ENCODE peak calls at places on chromosomes 16 and 17, in five cellular contexts. One of them, this sample, is unnamed.
A peak's percentile ranks its signal among the peaks of the same experiment; 100 is the strongest.

GRCh38 chr16:4523686-4524085 is 14.9 kb downstream of the CDIP1 start:
- DNase-seq in cardiac muscle cell: no peak
- DNase-seq in stimulated activated CD4-positive, alpha-beta T cell treated with anti-CD3 and anti-CD28 coated beads, Interleukin-15, amount 100 ng/mL, for 1 hour: no peak
- DNase-seq in SW480: no peak
- DNase-seq in mucosa of gallbladder: no peak
- DNase-seq in this sample: no peak

GRCh38 chr16:19415461-19415860 is 2.2 kb upstream of the TMC5 start:
- DNase-seq in cardiac muscle cell: no peak
- DNase-seq in stimulated activated CD4-positive, alpha-beta T cell treated with anti-CD3 and anti-CD28 coated beads, Interleukin-15, amount 100 ng/mL, for 1 hour: no peak
- DNase-seq in SW480: no peak
- DNase-seq in mucosa of gallbladder: no peak
- DNase-seq in this sample: no peak

GRCh38 chr16:50988441-50988840 is 162.6 kb downstream of the SALL1 start:
- DNase-seq in cardiac muscle cell: no peak
- DNase-seq in stimulated activated CD4-positive, alpha-beta T cell treated with anti-CD3 and anti-CD28 coated beads, Interleukin-15, amount 100 ng/mL, for 1 hour: no peak
- DNase-seq in SW480: no peak
- DNase-seq in mucosa of gallbladder: no peak
- DNase-seq in this sample: no peak

GRCh38 chr17:59892251-59892848 is 393 bp downstream of the TUBD1 start:
- DNase-seq in cardiac muscle cell: no peak
- DNase-seq in stimulated activated CD4-positive, alpha-beta T cell treated with anti-CD3 and anti-CD28 coated beads, Interleukin-15, amount 100 ng/mL, for 1 hour: no peak
- DNase-seq in SW480: no peak
- DNase-seq in mucosa of gallbladder: no peak
- DNase-seq in this sample: no peak

GRCh38 chr16:70789231-70789926 is 11.6 kb downstream of the VAC14 start:
- DNase-seq in cardiac muscle cell: no peak
- DNase-seq in stimulated activated CD4-positive, alpha-beta T cell treated with anti-CD3 and anti-CD28 coated beads, Interleukin-15, amount 100 ng/mL, for 1 hour: no peak
- DNase-seq in SW480: no peak
- DNase-seq in mucosa of gallbladder: peak; percentile 50
- DNase-seq in this sample: no peak

GRCh38 chr16:17211797-17212196 is 259.0 kb downstream of the XYLT1 start:
- DNase-seq in cardiac muscle cell: peak; percentile 38
- DNase-seq in stimulated activated CD4-positive, alpha-beta T cell treated with anti-CD3 and anti-CD28 coated beads, Interleukin-15, amount 100 ng/mL, for 1 hour: no peak
- DNase-seq in SW480: peak; percentile 14
- DNase-seq in mucosa of gallbladder: no peak
- DNase-seq in this sample: no peak

GRCh38 chr17:56715613-56716357 is 117.9 kb downstream of the C17orf67 start:
- DNase-seq in cardiac muscle cell: peak; percentile 93
- DNase-seq in stimulated activated CD4-positive, alpha-beta T cell treated with anti-CD3 and anti-CD28 coated beads, Interleukin-15, amount 100 ng/mL, for 1 hour: peak; percentile 48
- DNase-seq in SW480: peak; percentile 76
- DNase-seq in mucosa of gallbladder: peak; percentile 85
- DNase-seq in this sample: peak; percentile 75

GRCh38 chr17:41907185-41907556 is 11.6 kb downstream of the ACLY start:
- DNase-seq in cardiac muscle cell: no peak
- DNase-seq in stimulated activated CD4-positive, alpha-beta T cell treated with anti-CD3 and anti-CD28 coated beads, Interleukin-15, amount 100 ng/mL, for 1 hour: no peak
- DNase-seq in SW480: no peak
- DNase-seq in mucosa of gallbladder: no peak
- DNase-seq in this sample: peak; percentile 84

GRCh38 chr16:15054357-15055140 is 1.3 kb downstream of the NTAN1 start:
- DNase-seq in cardiac muscle cell: no peak
- DNase-seq in stimulated activated CD4-positive, alpha-beta T cell treated with anti-CD3 and anti-CD28 coated beads, Interleukin-15, amount 100 ng/mL, for 1 hour: no peak
- DNase-seq in SW480: no peak
- DNase-seq in mucosa of gallbladder: no peak
- DNase-seq in this sample: no peak

GRCh38 chr17:50117202-50118040 is 12.5 kb downstream of the SAMD14 start:
- DNase-seq in cardiac muscle cell: peak; percentile 90
- DNase-seq in stimulated activated CD4-positive, alpha-beta T cell treated with anti-CD3 and anti-CD28 coated beads, Interleukin-15, amount 100 ng/mL, for 1 hour: peak; percentile 31
- DNase-seq in SW480: peak; percentile 48
- DNase-seq in mucosa of gallbladder: peak; percentile 24
- DNase-seq in this sample: no peak

GRCh38 chr17:78111012-78111726 is 17.4 kb downstream of the TMC6 start:
- DNase-seq in cardiac muscle cell: no peak
- DNase-seq in stimulated activated CD4-positive, alpha-beta T cell treated with anti-CD3 and anti-CD28 coated beads, Interleukin-15, amount 100 ng/mL, for 1 hour: no peak
- DNase-seq in SW480: no peak
- DNase-seq in mucosa of gallbladder: no peak
- DNase-seq in this sample: no peak

GRCh38 chr17:79391808-79392233 is 219.0 kb downstream of the RBFOX3 start:
- DNase-seq in cardiac muscle cell: peak; percentile 93
- DNase-seq in stimulated activated CD4-positive, alpha-beta T cell treated with anti-CD3 and anti-CD28 coated beads, Interleukin-15, amount 100 ng/mL, for 1 hour: peak; percentile 31
- DNase-seq in SW480: peak; percentile 73
- DNase-seq in mucosa of gallbladder: peak; percentile 69
- DNase-seq in this sample: peak; percentile 31

GRCh38 chr16:88754912-88755744 is 29.9 kb downstream of the PIEZO1 start:
- DNase-seq in cardiac muscle cell: no peak
- DNase-seq in stimulated activated CD4-positive, alpha-beta T cell treated with anti-CD3 and anti-CD28 coated beads, Interleukin-15, amount 100 ng/mL, for 1 hour: no peak
- DNase-seq in SW480: no peak
- DNase-seq in mucosa of gallbladder: no peak
- DNase-seq in this sample: no peak

GRCh38 chr16:48206594-48207242 is 37.4 kb upstream of the LONP2 start:
- DNase-seq in cardiac muscle cell: no peak
- DNase-seq in stimulated activated CD4-positive, alpha-beta T cell treated with anti-CD3 and anti-CD28 coated beads, Interleukin-15, amount 100 ng/mL, for 1 hour: no peak
- DNase-seq in SW480: no peak
- DNase-seq in mucosa of gallbladder: no peak
- DNase-seq in this sample: no peak

GRCh38 chr16:80174416-80174815 is 366.4 kb upstream of the DYNLRB2 start:
- DNase-seq in cardiac muscle cell: no peak
- DNase-seq in stimulated activated CD4-positive, alpha-beta T cell treated with anti-CD3 and anti-CD28 coated beads, Interleukin-15, amount 100 ng/mL, for 1 hour: no peak
- DNase-seq in SW480: peak; percentile 20
- DNase-seq in mucosa of gallbladder: no peak
- DNase-seq in this sample: peak; percentile 53

GRCh38 chr16:9666834-9667480 is 515.3 kb downstream of the GRIN2A start:
- DNase-seq in cardiac muscle cell: no peak
- DNase-seq in stimulated activated CD4-positive, alpha-beta T cell treated with anti-CD3 and anti-CD28 coated beads, Interleukin-15, amount 100 ng/mL, for 1 hour: no peak
- DNase-seq in SW480: no peak
- DNase-seq in mucosa of gallbladder: no peak
- DNase-seq in this sample: no peak

GRCh38 chr17:77208856-77209255 is 68.1 kb downstream of the SEC14L1 start:
- DNase-seq in cardiac muscle cell: no peak
- DNase-seq in stimulated activated CD4-positive, alpha-beta T cell treated with anti-CD3 and anti-CD28 coated beads, Interleukin-15, amount 100 ng/mL, for 1 hour: no peak
- DNase-seq in SW480: no peak
- DNase-seq in mucosa of gallbladder: no peak
- DNase-seq in this sample: no peak

This sample was measured in astrocyte of the cerebellum.